ENCODE peak calls at places on chromosome 17, in nine cellular contexts. G is SJCRH30; K is heart left ventricle; P is thyroid gland; Q is esophagus squamous epithelium; C is fibroblast of lung; J is adrenal gland; O is neuronal stem cell; V is CD8-positive, alpha-beta T cell. L is an unnamed sample. For H3K4me1, the result is how much of the 10 kb centered on the place peaks cover.

GRCh38 chr17:30314474-30314873 is 19.4 kb downstream of the TMIGD1 start:
- DNase-seq in G (no peak), K (no peak), P (no peak), Q (no peak), C (no peak), J (no peak), O (no peak), V (no peak), L (no peak)

GRCh38 chr17:15216481-15216880 is 48.6 kb downstream of the PMP22 start:
- DNase-seq in G (no peak), K (no peak), P (no peak), Q (no peak), C (no peak), J (no peak), O (no peak), V (no peak), L (no peak)

GRCh38 chr17:63529711-63530556 is 6.8 kb downstream of the KCNH6 start:
- DNase-seq in G (no peak), K (no peak), P (no peak), Q (no peak), C (no peak), J (no peak), O (no peak), V (no peak), L (no peak)

GRCh38 chr17:67655478-67656148 is 62.1 kb upstream of the NOL11 start:
- DNase-seq in G (no peak), K (no peak), P (no peak), Q (no peak), C (no peak), J (no peak), O (no peak), V (no peak), L (no peak)

GRCh38 chr17:8151641-8152111 is 528 bp downstream of the PER1 start:
- DNase-seq in G (peak), K (peak), P (peak), Q (no peak), C (peak), J (peak), O (no peak), V (no peak), L (peak)

GRCh38 chr17:78355045-78355641 is 4.7 kb downstream of the SOCS3 start:
- DNase-seq in G (no peak), K (no peak), P (no peak), Q (no peak), C (no peak), J (no peak), O (no peak), V (no peak), L (no peak)

GRCh38 chr17:78360371-78361226 is 722 bp upstream of the SOCS3 start:
- DNase-seq in G (peak), K (peak), P (peak), Q (peak), C (peak), J (peak), O (peak), V (peak), L (peak)

GRCh38 chr17:17930674-17931073 is 41.5 kb downstream of the TOM1L2 start:
- DNase-seq in G (no peak), K (no peak), P (no peak), Q (no peak), C (no peak), J (no peak), O (no peak), V (no peak), L (no peak)

GRCh38 chr17:75899353-75899752 is 2.6 kb upstream of the TRIM65 start:
- DNase-seq in G (no peak), K (no peak), P (no peak), Q (no peak), C (no peak), J (no peak), O (no peak), V (no peak), L (no peak)

GRCh38 chr17:41959336-41960095 is 7.1 kb upstream of the CNP start:
- DNase-seq in G (peak), K (no peak), P (peak), Q (no peak), C (peak), J (no peak), O (peak), V (no peak), L (no peak)

GRCh38 chr17:83117594-83117993 is 38.2 kb downstream of the METRNL start:
- DNase-seq in G (no peak), K (no peak), P (no peak), Q (no peak), C (no peak), J (no peak), O (no peak), V (no peak), L (no peak)

GRCh38 chr17:83149761-83150251 is 70.4 kb downstream of the METRNL start:
- DNase-seq in G (no peak), K (no peak), P (no peak), Q (no peak), C (no peak), J (no peak), O (no peak), V (no peak), L (peak)

GRCh38 chr17:29769225-29769624 is 146.5 kb upstream of the CORO6 start:
- DNase-seq in G (no peak), K (no peak), P (no peak), Q (no peak), C (no peak), J (no peak), O (no peak), V (no peak), L (no peak)

GRCh38 chr17:64180674-64181073 is 50.7 kb upstream of the ERN1 start:
- DNase-seq in G (no peak), K (no peak), P (no peak), Q (no peak), C (peak), J (no peak), O (no peak), V (no peak), L (no peak)

GRCh38 chr17:30376621-30377452 is 1.9 kb upstream of the CPD start:
- DNase-seq in G (peak), K (peak), P (no peak), Q (no peak), C (peak), J (peak), O (no peak), V (no peak), L (no peak)

GRCh38 chr17:28657756-28658155 is 4.0 kb downstream of the SDF2 start:
- DNase-seq in G (no peak), K (no peak), P (no peak), Q (no peak), C (peak), J (peak), O (no peak), V (no peak), L (no peak)

GRCh38 chr17:17551361-17551760 is 40.1 kb downstream of the PEMT start:
- DNase-seq in G (peak), K (peak), P (no peak), Q (no peak), C (peak), J (no peak), O (peak), V (no peak), L (no peak)

GRCh38 chr17:28959471-28959871 is 8.2 kb upstream of the PHF12 start:
- DNase-seq in G (no peak), K (no peak), P (no peak), Q (no peak), C (no peak), J (no peak), O (no peak), V (no peak), L (no peak)

GRCh38 chr17:16214190-16215001 is 938 bp downstream of the NCOR1 start:
- DNase-seq in G (no peak), K (no peak), P (no peak), Q (no peak), C (no peak), J (no peak), O (no peak), V (no peak), L (no peak)

DNA sequence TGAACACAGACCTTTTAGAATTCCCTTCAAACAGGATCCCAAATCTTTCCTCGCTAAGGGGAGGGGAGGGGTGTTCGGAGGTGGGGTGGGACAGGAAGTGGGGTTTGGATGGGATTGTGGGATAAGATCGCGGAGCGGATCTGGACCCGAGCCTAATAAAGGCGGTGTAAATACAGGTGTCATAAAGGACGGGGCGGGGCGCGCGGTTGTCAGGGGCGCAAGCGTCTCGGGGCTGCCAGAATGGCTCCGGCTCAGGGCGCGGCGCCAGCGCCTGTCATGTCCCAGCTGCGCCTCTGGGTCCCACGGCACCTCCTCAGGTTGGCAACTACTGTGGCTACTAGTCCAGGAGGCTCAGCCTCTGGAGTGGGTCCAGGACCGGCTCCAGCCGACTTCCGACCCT is 59.8 kb upstream of the FBXO47 start:
- DNase-seq in G (peak), K (peak), P (peak), Q (no peak), C (peak), J (peak), O (no peak), V (no peak), L (peak)
- H3K4me3 ChIP-seq in G (peak), K (peak), P (peak), Q (peak), C (no peak), J (no peak), O (peak), V (peak), L (peak)

GRCh38 chr17:45294506-45294905 is 22.3 kb downstream of the MAP3K14 start:
- DNase-seq in G (no peak), K (peak), P (peak), Q (no peak), C (peak), J (peak), O (no peak), V (no peak), L (peak)

GRCh38 chr17:45299311-45299710 is 17.5 kb downstream of the MAP3K14 start:
- DNase-seq in G (no peak), K (peak), P (no peak), Q (no peak), C (peak), J (no peak), O (no peak), V (no peak), L (no peak)

GRCh38 chr17:45298546-45299285 is 18.1 kb downstream of the MAP3K14 start:
- DNase-seq in G (no peak), K (no peak), P (no peak), Q (no peak), C (no peak), J (no peak), O (no peak), V (no peak), L (no peak)

GRCh38 chr17:45296003-45296832 is 20.6 kb downstream of the MAP3K14 start:
- DNase-seq in G (no peak), K (no peak), P (no peak), Q (no peak), C (no peak), J (no peak), O (no peak), V (no peak), L (no peak)

GRCh38 chr17:45296833-45297124 is 20.0 kb downstream of the MAP3K14 start:
- DNase-seq in G (no peak), K (no peak), P (no peak), Q (no peak), C (no peak), J (no peak), O (no peak), V (no peak), L (no peak)
- H3K4me1 ChIP-seq in G (under half), K (half or more), P (half or more), Q (half or more), C (under half), J (half or more), O (under half), V (under half), L (under half)

GRCh38 chr17:38872671-38873385 is 3.0 kb downstream of the LASP1 start:
- DNase-seq in G (no peak), K (no peak), P (no peak), Q (no peak), C (no peak), J (no peak), O (no peak), V (no peak), L (no peak)

GRCh38 chr17:38873646-38874380 is 4.0 kb downstream of the LASP1 start:
- DNase-seq in G (no peak), K (no peak), P (no peak), Q (no peak), C (no peak), J (no peak), O (no peak), V (no peak), L (no peak)

GRCh38 chr17:38875477-38876080 is 5.7 kb downstream of the LASP1 start:
- DNase-seq in G (no peak), K (no peak), P (no peak), Q (no peak), C (no peak), J (no peak), O (no peak), V (no peak), L (no peak)

GRCh38 chr17:38877130-38877851 is 7.4 kb downstream of the LASP1 start:
- DNase-seq in G (no peak), K (no peak), P (no peak), Q (no peak), C (no peak), J (no peak), O (no peak), V (no peak), L (no peak)

GRCh38 chr17:38874505-38875419 is 4.9 kb downstream of the LASP1 start:
- DNase-seq in G (no peak), K (no peak), P (peak), Q (no peak), C (peak), J (peak), O (no peak), V (no peak), L (no peak)
- H3K4me3 ChIP-seq in G (no peak), K (peak), P (no peak), Q (peak), C (no peak), J (no peak), O (no peak), V (no peak), L (peak)

GRCh38 chr17:2003525-2003924 is 21.6 kb downstream of the RTN4RL1 start:
- DNase-seq in G (no peak), K (no peak), P (no peak), Q (no peak), C (no peak), J (no peak), O (no peak), V (no peak), L (no peak)
- H3K4me1 ChIP-seq in G (under half), K (under half), P (under half), Q (under half), C (under half), J (under half), O (under half), V (under half), L (under half)

DNA sequence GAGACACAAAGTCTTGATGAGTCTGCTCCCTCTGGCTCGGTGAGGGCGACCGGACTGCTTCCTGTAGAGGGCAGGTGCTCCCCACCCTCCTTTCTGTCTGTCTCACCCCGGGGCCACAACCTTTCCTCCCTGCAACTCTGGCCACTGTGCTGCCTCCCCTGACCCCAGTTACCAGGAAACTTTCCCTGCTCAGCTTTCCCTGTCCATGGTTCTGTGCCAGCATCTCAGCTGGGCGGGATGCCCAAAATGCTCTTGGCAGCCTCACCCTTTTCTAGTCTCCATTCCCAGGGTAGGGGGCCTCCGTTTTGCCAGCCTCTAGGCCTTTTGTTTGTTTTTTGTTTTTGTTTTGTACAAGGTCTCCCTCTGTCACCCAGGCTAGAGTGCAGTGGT is 1.4 kb downstream of the PLD2 start:
- DNase-seq in G (no peak), K (peak), P (peak), Q (no peak), C (peak), J (peak), O (no peak), V (no peak), L (peak)
- H3K4me3 ChIP-seq in G (no peak), K (no peak), P (no peak), Q (peak), C (no peak), J (no peak), O (no peak), V (no peak), L (peak)